ENCODE peak calls at places on chromosomes 4 and X, in ten cellular contexts. N, W, E, P, M, U, H, L, Y and Q are unnamed samples.
A peak's percentile ranks its signal among the peaks of the same experiment; 100 is the strongest.

GRCh38 chr4:124722069-124722468 is 9.5 kb upstream of the ANKRD50 start:
- DNase-seq in N (no peak), W (no peak), E (no peak), P (no peak), M (no peak), U (no peak), H (peak; percentile 37), L (no peak), Y (peak; percentile 69), Q (no peak)

GRCh38 chr4:155639674-155640529 is 26.7 kb upstream of the GUCY1A1 start:
- DNase-seq in N (no peak), W (no peak), E (no peak), P (no peak), M (no peak), U (no peak), H (no peak), L (no peak), Y (peak; percentile 22), Q (peak; percentile 52)

GRCh38 chrX:39907964-39908616 is 189.7 kb downstream of the BCOR start:
- DNase-seq in N (no peak), W (peak; percentile 82), E (no peak), P (peak; percentile 87), M (peak; percentile 92), U (peak; percentile 94), H (peak; percentile 90), L (peak; percentile 91), Y (peak; percentile 95), Q (no peak)

GRCh38 chrX:44775726-44776125 is 68.1 kb upstream of the DUSP21 start:
- DNase-seq in N (no peak), W (no peak), E (no peak), P (no peak), M (no peak), U (no peak), H (no peak), L (no peak), Y (no peak), Q (no peak)

GRCh38 chrX:113833656-113834055 is 750.2 kb upstream of the HTR2C start:
- DNase-seq in N (no peak), W (no peak), E (no peak), P (no peak), M (peak; percentile 5), U (no peak), H (no peak), L (no peak), Y (no peak), Q (no peak)

GRCh38 chr4:121226362-121226761 is 62.2 kb upstream of the TNIP3 start:
- DNase-seq in N (no peak), W (no peak), E (no peak), P (no peak), M (no peak), U (no peak), H (no peak), L (no peak), Y (no peak), Q (no peak)

GRCh38 chrX:77276742-77277141 is 170.4 kb upstream of the FGF16 start:
- DNase-seq in N (no peak), W (no peak), E (no peak), P (no peak), M (no peak), U (no peak), H (no peak), L (no peak), Y (no peak), Q (no peak)

GRCh38 chr4:58760737-58761136 is 1650.6 kb upstream of the IGFBP7 start:
- DNase-seq in N (no peak), W (no peak), E (no peak), P (no peak), M (no peak), U (no peak), H (no peak), L (no peak), Y (no peak), Q (no peak)

GRCh38 chr4:2135083-2135482 is 76.0 kb downstream of the NAT8L start:
- DNase-seq in N (no peak), W (no peak), E (no peak), P (no peak), M (peak; percentile 64), U (no peak), H (peak; percentile 28), L (no peak), Y (peak; percentile 67), Q (peak; percentile 77)

GRCh38 chrX:135632353-135632752 is 81.1 kb upstream of the CT45A1 start:
- DNase-seq in N (no peak), W (no peak), E (no peak), P (no peak), M (no peak), U (no peak), H (no peak), L (no peak), Y (no peak), Q (no peak)

GRCh38 chr4:188779586-188779985 is 640.3 kb downstream of the TRIML1 start:
- DNase-seq in N (no peak), W (no peak), E (no peak), P (no peak), M (peak; percentile 5), U (peak; percentile 45), H (peak; percentile 7), L (no peak), Y (peak; percentile 78), Q (no peak)

GRCh38 chr4:98929341-98930267 is 671 bp upstream of the EIF4E start:
- DNase-seq in N (peak; percentile 16), W (no peak), E (no peak), P (peak; percentile 15), M (peak; percentile 95), U (peak; percentile 99), H (peak; percentile 97), L (peak; percentile 91), Y (peak; percentile 98), Q (no peak)

GRCh38 chrX:20361890-20362262 is 95.2 kb upstream of the RPS6KA3 start:
- DNase-seq in N (no peak), W (peak; percentile 52), E (no peak), P (peak; percentile 37), M (peak; percentile 84), U (peak; percentile 66), H (peak; percentile 65), L (no peak), Y (peak; percentile 62), Q (no peak)

GRCh38 chr4:27357283-27357682 is 496.6 kb downstream of the STIM2 start:
- DNase-seq in N (no peak), W (no peak), E (no peak), P (no peak), M (peak; percentile 6), U (no peak), H (no peak), L (no peak), Y (peak; percentile 41), Q (no peak)
- TF ChIP-seq CTCF in N (no peak), W (peak; percentile 64), E (peak; percentile 55), P (no peak), M (peak; percentile 22), U (peak; percentile 51), H (no peak), L (no peak), Y (peak; percentile 22), Q (peak; percentile 24)

DNA sequence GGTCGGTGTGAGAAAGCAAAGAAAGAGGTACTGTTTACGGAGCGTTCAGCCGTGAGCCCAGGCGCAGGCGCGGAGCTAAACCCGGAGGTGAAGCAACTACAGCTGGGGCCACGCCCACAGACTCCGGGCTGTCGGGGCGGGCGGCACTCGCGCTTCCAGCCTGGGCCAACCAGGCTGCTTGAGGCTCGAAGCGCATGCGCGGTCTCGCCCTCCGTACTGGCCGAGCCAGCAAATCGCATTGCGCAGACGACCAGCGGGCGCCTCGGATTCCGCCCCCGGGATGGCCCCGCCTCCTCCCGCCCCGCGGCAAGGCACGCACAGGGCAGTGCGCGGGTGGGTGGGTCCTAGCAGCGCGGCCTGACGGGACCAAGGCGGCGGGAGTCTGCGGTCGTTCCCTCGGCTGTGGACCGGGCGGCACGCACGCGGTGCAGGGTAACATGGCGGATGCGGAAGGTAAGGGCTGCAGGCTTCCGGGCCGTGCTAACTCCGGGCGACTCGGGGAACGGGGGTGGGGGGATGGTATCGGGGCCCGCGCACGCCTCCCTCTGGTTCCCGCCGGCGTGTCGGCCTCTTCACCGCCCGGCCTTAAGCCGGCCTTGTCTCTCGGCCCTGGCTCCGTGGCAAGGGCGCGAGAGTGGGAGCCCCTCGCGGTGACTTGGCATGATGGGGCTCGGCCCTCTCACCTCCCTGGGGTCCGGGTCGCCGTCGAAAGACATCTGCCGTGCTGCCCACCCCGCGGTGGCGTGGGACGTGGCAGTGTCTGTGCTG is at the start of gene DKC1:
- DNase-seq in N (peak; percentile 86), W (peak; percentile 96), E (peak; percentile 79), P (peak; percentile 96), M (peak; percentile 94), U (peak; percentile 91), H (peak; percentile 91), L (peak; percentile 97), Y (peak; percentile 97), Q (peak; percentile 96)
- TF ChIP-seq CTCF in N (no peak), W (peak; percentile 32), E (peak; percentile 27), P (no peak), M (peak; percentile 5), U (peak; percentile 26), H (peak; percentile 24), L (no peak), Y (no peak), Q (peak; percentile 16)

GRCh38 chr4:112266823-112267222 is 18.9 kb downstream of the TIFA start:
- DNase-seq in N (no peak), W (no peak), E (no peak), P (no peak), M (peak; percentile 50), U (peak; percentile 32), H (no peak), L (no peak), Y (peak; percentile 55), Q (no peak)
- TF ChIP-seq CTCF in N (peak; percentile 48), W (peak; percentile 72), E (peak; percentile 65), P (no peak), M (peak; percentile 56), U (peak; percentile 82), H (peak; percentile 42), L (peak; percentile 40), Y (peak; percentile 47), Q (peak; percentile 36)

GRCh38 chr4:89439533-89439932 is 131.9 kb upstream of the GPRIN3 start:
- DNase-seq in N (no peak), W (no peak), E (no peak), P (no peak), M (no peak), U (no peak), H (no peak), L (no peak), Y (no peak), Q (no peak)

GRCh38 chr4:89434364-89434988 is 126.9 kb upstream of the GPRIN3 start:
- DNase-seq in N (no peak), W (no peak), E (no peak), P (no peak), M (peak; percentile 41), U (peak; percentile 36), H (peak; percentile 25), L (no peak), Y (peak; percentile 54), Q (peak; percentile 6)

DNA sequence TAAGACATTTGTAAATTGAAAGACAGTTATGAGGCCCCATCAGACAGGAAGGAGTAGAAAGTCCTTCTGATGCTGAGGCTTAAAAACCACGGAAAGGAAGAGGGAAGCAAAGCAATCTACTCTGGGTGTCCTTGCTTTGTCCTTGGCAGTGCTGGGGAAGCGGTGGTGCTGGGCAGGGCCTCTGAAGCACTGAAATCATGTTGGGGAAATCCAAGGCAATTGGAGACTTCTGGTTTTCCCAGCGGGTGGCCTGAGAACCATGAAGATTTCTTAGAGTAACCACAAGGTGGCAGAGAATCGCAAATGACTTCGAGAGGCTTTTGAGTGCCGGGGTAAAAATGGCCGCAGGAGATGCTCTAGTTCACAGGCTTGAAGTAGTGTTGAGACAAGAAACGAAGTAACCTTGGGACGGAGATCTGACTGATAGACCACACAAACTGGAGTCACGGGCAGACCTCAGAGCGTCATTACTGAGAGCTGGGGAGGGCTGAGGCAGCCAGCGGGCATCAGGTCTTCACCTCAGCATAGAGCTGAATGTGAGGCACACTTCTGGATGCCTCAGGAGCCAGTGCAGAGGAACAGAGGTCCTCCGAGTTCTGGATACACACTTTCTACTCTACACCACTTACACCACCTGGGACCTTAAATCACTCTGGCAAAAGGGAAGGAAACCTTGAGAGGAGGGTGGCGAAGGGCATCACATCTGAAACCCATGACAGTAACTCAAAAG is 130.7 kb upstream of the GPRIN3 start:
- DNase-seq in N (no peak), W (peak; percentile 87), E (no peak), P (peak; percentile 44), M (peak; percentile 60), U (peak; percentile 28), H (peak; percentile 4), L (no peak), Y (peak; percentile 58), Q (peak; percentile 43)
- TF ChIP-seq CTCF in N (peak; percentile 29), W (peak; percentile 76), E (peak; percentile 59), P (no peak), M (peak; percentile 62), U (peak; percentile 72), H (peak; percentile 55), L (no peak), Y (peak; percentile 33), Q (peak; percentile 48)